ENCODE peak calls at places on chromosomes 6 and 20, in six cellular contexts. F, J, B, S, W and Y are unnamed samples.

GRCh38 chr6:36378243-36378920 is 9.1 kb downstream of the ETV7 start:
- DNase-seq in W (no peak), F (no peak), B (no peak), J (no peak), S (no peak), Y (no peak)

GRCh38 chr6:11486051-11486450 is 51.5 kb upstream of the TMEM170B start:
- DNase-seq in B (no peak), W (no peak), J (no peak), S (no peak), F (no peak), Y (no peak)

GRCh38 chr20:24393903-24394302 is 75.5 kb upstream of the SYNDIG1 start:
- DNase-seq in J (peak), W (no peak), S (no peak), F (no peak), B (no peak), Y (no peak)

GRCh38 chr6:1767481-1768246 is 157.9 kb downstream of the FOXC1 start:
- DNase-seq in J (no peak), B (no peak), F (no peak), W (peak), S (no peak), Y (no peak)

GRCh38 chr6:161141173-161141572 is 132.7 kb downstream of the AGPAT4 start:
- DNase-seq in B (no peak), W (no peak), J (peak), S (no peak), F (no peak), Y (no peak)

GRCh38 chr6:37702314-37702713 is 4.6 kb upstream of the MDGA1 start:
- DNase-seq in S (no peak), J (no peak), W (no peak), F (no peak), B (no peak), Y (no peak)

GRCh38 chr6:91193446-91193845 is 606.6 kb upstream of the MAP3K7 start:
- DNase-seq in F (no peak), J (no peak), S (no peak), W (no peak), B (no peak), Y (no peak)

GRCh38 chr6:151661928-151662327 is 145.6 kb upstream of the ESR1 start:
- DNase-seq in F (no peak), W (no peak), S (no peak), B (peak), J (no peak), Y (no peak)

GRCh38 chr6:82251942-82252341 is 4.4 kb upstream of the IBTK start:
- DNase-seq in F (no peak), S (no peak), W (no peak), B (no peak), J (no peak), Y (no peak)

GRCh38 chr20:37941332-37941731 is 38.4 kb downstream of the VSTM2L start:
- DNase-seq in S (peak), F (no peak), J (no peak), W (no peak), B (peak), Y (no peak)

GRCh38 chr6:10362300-10362699 is 52.6 kb downstream of the TFAP2A start:
- DNase-seq in F (no peak), J (no peak), S (no peak), W (no peak), B (no peak), Y (no peak)

GRCh38 chr6:2782825-2783187 is 17.6 kb downstream of the WRNIP1 start:
- DNase-seq in B (no peak), S (no peak), F (peak), J (no peak), W (no peak), Y (no peak)

GRCh38 chr20:3051385-3052019 is 5.7 kb downstream of the MRPS26 start:
- DNase-seq in F (no peak), J (no peak), B (no peak), S (no peak), W (no peak), Y (no peak)

GRCh38 chr6:167095888-167096287 is 27.0 kb upstream of the CCR6 start:
- DNase-seq in J (peak), W (no peak), S (no peak), B (no peak), F (no peak), Y (no peak)

DNA sequence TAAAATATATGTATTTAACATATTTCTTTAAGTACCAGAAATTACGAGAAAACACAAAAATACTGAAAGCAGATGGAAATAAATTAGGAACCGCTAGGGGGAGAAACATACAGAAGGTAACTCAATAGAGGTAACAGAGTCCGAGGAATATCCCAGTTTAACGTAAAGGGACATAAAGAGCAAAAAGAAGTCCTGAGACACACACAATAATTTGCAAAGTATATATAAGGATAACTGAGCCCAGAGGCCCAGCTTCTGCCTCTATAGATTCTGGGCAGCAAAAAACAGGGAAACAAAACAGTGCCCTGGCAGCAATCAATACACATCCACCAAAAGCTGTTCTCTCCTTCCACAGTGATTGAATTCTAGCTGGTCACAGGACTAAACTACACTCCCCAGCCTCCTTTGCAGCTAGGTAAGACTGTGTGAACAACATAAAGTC is 15.1 kb downstream of the TBC1D32 start:
- DNase-seq in F (no peak), J (no peak), B (no peak), W (no peak), S (no peak), Y (peak)
- TF ChIP-seq CTCF in F (peak), J (peak), B (peak), W (peak), S (peak), Y (peak)

GRCh38 chr20:58274384-58274783 is 35.1 kb upstream of the RAB22A start:
- DNase-seq in F (no peak), S (no peak), J (no peak), W (no peak), B (no peak), Y (no peak)
- TF ChIP-seq CTCF in F (no peak), S (no peak), J (no peak), W (no peak), B (no peak), Y (no peak)

GRCh38 chr6:7246401-7247178 is 66.4 kb downstream of the SSR1 start:
- DNase-seq in B (no peak), W (no peak), J (no peak), S (no peak), F (no peak), Y (no peak)
- TF ChIP-seq CTCF in B (no peak), W (no peak), J (no peak), S (no peak), F (no peak), Y (peak)

GRCh38 chr6:159852877-159853276 is 37.9 kb upstream of the MAS1 start:
- DNase-seq in S (no peak), W (no peak), F (no peak), B (no peak), J (peak), Y (no peak)
- TF ChIP-seq CTCF in S (peak), W (peak), F (no peak), B (no peak), J (no peak), Y (peak)

GRCh38 chr6:138988469-138988834 is 399 bp upstream of the REPS1 start:
- DNase-seq in W (no peak), B (no peak), F (no peak), J (no peak), S (no peak), Y (no peak)
- TF ChIP-seq CTCF in W (no peak), B (peak), F (peak), J (no peak), S (peak), Y (no peak)